ENCODE peak calls at places on chromosomes 1 and 21, in seven cellular contexts. N is thyroid gland, P is ovary, J is sigmoid colon, Z is stomach, V is body of pancreas, D is left ventricle myocardium inferior. C is an unnamed sample. For H3K4me1, the result is how much of the 10 kb centered on the place peaks cover.

GRCh38 chr1:248852548-248852947 is 6.3 kb downstream of the ZNF692 start:
- DNase-seq in N (no peak), P (no peak), J (no peak), Z (no peak), V (no peak), D (no peak), C (no peak)

GRCh38 chr1:40531381-40532061 is at the start of gene ZNF684:
- DNase-seq in N (peak), P (peak), J (peak), Z (peak), V (peak), D (peak), C (peak)

GRCh38 chr1:199029855-199030254 is 391.0 kb downstream of the PTPRC start:
- DNase-seq in N (no peak), P (no peak), J (no peak), Z (no peak), V (no peak), D (no peak), C (no peak)

GRCh38 chr21:18275740-18276139 is 31.1 kb downstream of the CHODL start:
- DNase-seq in N (no peak), P (no peak), J (no peak), Z (no peak), V (no peak), D (no peak), C (no peak)

GRCh38 chr21:31606081-31606874 is 53.2 kb upstream of the SOD1 start:
- DNase-seq in N (no peak), P (no peak), J (no peak), Z (no peak), V (no peak), D (no peak), C (no peak)

GRCh38 chr1:51329443-51330325 is 678 bp downstream of the TTC39A start:
- DNase-seq in N (peak), P (no peak), J (peak), Z (peak), V (peak), D (peak), C (peak)

GRCh38 chr1:151145158-151146071 is 1.0 kb downstream of the SEMA6C start:
- DNase-seq in N (peak), P (peak), J (peak), Z (no peak), V (no peak), D (peak), C (peak)

GRCh38 chr1:182784556-182785171 is 4.9 kb upstream of the NPL start:
- DNase-seq in N (peak), P (no peak), J (no peak), Z (no peak), V (no peak), D (no peak), C (no peak)

GRCh38 chr1:50667272-50667671 is 244.0 kb upstream of the DMRTA2 start:
- DNase-seq in N (peak), P (no peak), J (no peak), Z (no peak), V (no peak), D (no peak), C (no peak)

GRCh38 chr1:119390499-119390898 is 21.9 kb downstream of the HAO2 start:
- DNase-seq in N (no peak), P (no peak), J (no peak), Z (no peak), V (no peak), D (no peak), C (no peak)

GRCh38 chr1:69913967-69914366 is 291.4 kb downstream of the LRRC40 start:
- DNase-seq in N (no peak), P (no peak), J (no peak), Z (no peak), V (no peak), D (no peak), C (no peak)

GRCh38 chr1:16007671-16008341 is 3.8 kb downstream of the SRARP start:
- DNase-seq in N (no peak), P (no peak), J (no peak), Z (no peak), V (no peak), D (no peak), C (no peak)

GRCh38 chr1:208089971-208090755 is 154.0 kb downstream of the PLXNA2 start:
- DNase-seq in N (peak), P (peak), J (peak), Z (no peak), V (no peak), D (peak), C (no peak)

GRCh38 chr1:94095112-94095637 is 25.8 kb downstream of the ABCA4 start:
- DNase-seq in N (peak), P (peak), J (peak), Z (peak), V (peak), D (peak), C (no peak)

GRCh38 chr1:84365225-84366221 is 32.8 kb upstream of the DNASE2B start:
- DNase-seq in N (no peak), P (no peak), J (no peak), Z (no peak), V (peak), D (no peak), C (no peak)

GRCh38 chr1:6603851-6604558 is 1.3 kb upstream of the KLHL21 start:
- DNase-seq in N (peak), P (peak), J (peak), Z (peak), V (peak), D (peak), C (peak)

GRCh38 chr1:178572604-178573003 is 59.7 kb downstream of the TEX35 start:
- DNase-seq in N (no peak), P (no peak), J (no peak), Z (no peak), V (no peak), D (no peak), C (no peak)

GRCh38 chr21:41362605-41363369 is 960 bp downstream of the MX2 start:
- DNase-seq in N (no peak), P (no peak), J (no peak), Z (no peak), V (no peak), D (no peak), C (no peak)

GRCh38 chr21:19607983-19608668 is 1204.5 kb upstream of the TMPRSS15 start:
- DNase-seq in N (no peak), P (no peak), J (no peak), Z (no peak), V (peak), D (no peak), C (no peak)

GRCh38 chr1:23129846-23130245 is 38.8 kb downstream of the LUZP1 start:
- DNase-seq in N (no peak), P (no peak), J (no peak), Z (no peak), V (no peak), D (no peak), C (no peak)

GRCh38 chr1:20398744-20399143 is 87.3 kb downstream of the CAMK2N1 start:
- DNase-seq in N (no peak), P (no peak), J (no peak), Z (no peak), V (no peak), D (no peak), C (no peak)

GRCh38 chr1:119275145-119275929 is 93.2 kb upstream of the HAO2 start:
- DNase-seq in N (peak), P (peak), J (no peak), Z (peak), V (peak), D (no peak), C (no peak)

GRCh38 chr1:40312238-40313205 is 4.6 kb downstream of the COL9A2 start:
- DNase-seq in N (no peak), P (peak), J (no peak), Z (peak), V (no peak), D (peak), C (no peak)

GRCh38 chr21:41834926-41835663 is 44.0 kb downstream of the PRDM15 start:
- DNase-seq in N (no peak), P (no peak), J (peak), Z (no peak), V (no peak), D (no peak), C (peak)

GRCh38 chr21:45481566-45481965 is 60.7 kb downstream of the SLC19A1 start:
- DNase-seq in N (no peak), P (no peak), J (no peak), Z (no peak), V (no peak), D (no peak), C (no peak)

GRCh38 chr21:33202464-33203363 is 27.0 kb upstream of the IFNAR2 start:
- DNase-seq in N (no peak), P (no peak), J (no peak), Z (no peak), V (no peak), D (no peak), C (no peak)

GRCh38 chr1:23634840-23635642 is 56.6 kb upstream of the RPL11 start:
- DNase-seq in N (peak), P (peak), J (peak), Z (peak), V (peak), D (peak), C (no peak)

GRCh38 chr1:89637496-89637895 is 4.6 kb downstream of the LRRC8C start:
- DNase-seq in N (no peak), P (no peak), J (no peak), Z (no peak), V (no peak), D (no peak), C (no peak)

GRCh38 chr1:216904457-216904856 is 181.2 kb upstream of the ESRRG start:
- DNase-seq in N (no peak), P (no peak), J (no peak), Z (no peak), V (no peak), D (no peak), C (no peak)

GRCh38 chr1:24970926-24971530 is 41.0 kb upstream of the RUNX3 start:
- DNase-seq in N (no peak), P (no peak), J (no peak), Z (no peak), V (no peak), D (no peak), C (no peak)

GRCh38 chr1:46983416-46983815 is 40.1 kb upstream of the CYP4X1 start:
- DNase-seq in N (no peak), P (no peak), J (no peak), Z (no peak), V (no peak), D (no peak), C (no peak)

GRCh38 chr1:198771562-198772153 is 132.8 kb downstream of the PTPRC start:
- DNase-seq in N (no peak), P (no peak), J (no peak), Z (no peak), V (no peak), D (no peak), C (no peak)

GRCh38 chr1:18058522-18058921 is 49.1 kb upstream of the IGSF21 start:
- DNase-seq in N (no peak), P (no peak), J (no peak), Z (no peak), V (no peak), D (no peak), C (no peak)

GRCh38 chr1:73593379-73593778 is 604.6 kb downstream of the LRRIQ3 start:
- DNase-seq in N (peak), P (peak), J (no peak), Z (peak), V (peak), D (no peak), C (no peak)

GRCh38 chr1:58515794-58516401 is 30.6 kb downstream of the OMA1 start:
- DNase-seq in N (peak), P (peak), J (peak), Z (peak), V (peak), D (no peak), C (no peak)

GRCh38 chr1:185965870-185966269 is 231.7 kb downstream of the HMCN1 start:
- DNase-seq in N (no peak), P (no peak), J (no peak), Z (no peak), V (no peak), D (no peak), C (no peak)

GRCh38 chr1:162389021-162389818 is 7.7 kb downstream of the C1orf226 start:
- DNase-seq in N (no peak), P (no peak), J (no peak), Z (no peak), V (no peak), D (no peak), C (no peak)

GRCh38 chr1:10696977-10697376 is 99.5 kb downstream of the CASZ1 start:
- DNase-seq in N (no peak), P (no peak), J (no peak), Z (no peak), V (no peak), D (no peak), C (no peak)

GRCh38 chr1:176789571-176790090 is 326.7 kb downstream of the PAPPA2 start:
- DNase-seq in N (peak), P (no peak), J (no peak), Z (no peak), V (no peak), D (no peak), C (no peak)

DNA sequence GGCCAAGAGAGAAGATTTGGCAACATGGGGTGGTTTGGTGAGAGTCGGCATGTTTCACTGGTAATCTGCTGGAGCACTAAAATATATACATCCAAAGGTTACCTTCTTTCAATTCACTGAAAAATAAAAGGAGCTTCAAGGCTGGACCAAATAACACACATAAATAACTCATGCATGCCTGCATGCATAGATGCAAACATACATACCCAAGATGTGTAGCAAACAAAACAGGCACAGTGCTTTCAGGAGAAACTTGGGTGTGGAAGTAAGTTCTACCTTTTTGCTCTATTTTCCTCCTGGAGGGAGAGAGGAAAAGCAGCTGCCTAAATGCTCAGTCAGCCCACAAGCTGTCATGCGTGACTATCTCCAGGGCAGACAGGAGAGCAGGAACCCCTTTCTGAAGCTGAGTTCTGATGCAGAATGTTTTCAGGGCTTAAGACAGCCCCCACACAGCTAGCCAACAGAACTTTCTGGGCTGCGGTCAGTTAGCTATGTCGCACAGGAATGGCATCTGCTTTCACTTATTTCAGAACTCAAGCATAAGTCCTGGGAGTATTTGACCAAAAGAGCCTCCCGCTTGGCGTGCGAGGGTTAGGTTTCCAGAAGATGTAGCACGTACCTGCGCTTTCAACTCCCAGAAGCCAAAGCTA is 166.2 kb downstream of the TOMM20 start:
- DNase-seq in N (peak), P (no peak), J (peak), Z (no peak), V (peak), D (no peak), C (no peak)
- H3K4me3 ChIP-seq in N (no peak), P (no peak), J (no peak), Z (no peak), V (no peak), D (peak), C (no peak)

DNA sequence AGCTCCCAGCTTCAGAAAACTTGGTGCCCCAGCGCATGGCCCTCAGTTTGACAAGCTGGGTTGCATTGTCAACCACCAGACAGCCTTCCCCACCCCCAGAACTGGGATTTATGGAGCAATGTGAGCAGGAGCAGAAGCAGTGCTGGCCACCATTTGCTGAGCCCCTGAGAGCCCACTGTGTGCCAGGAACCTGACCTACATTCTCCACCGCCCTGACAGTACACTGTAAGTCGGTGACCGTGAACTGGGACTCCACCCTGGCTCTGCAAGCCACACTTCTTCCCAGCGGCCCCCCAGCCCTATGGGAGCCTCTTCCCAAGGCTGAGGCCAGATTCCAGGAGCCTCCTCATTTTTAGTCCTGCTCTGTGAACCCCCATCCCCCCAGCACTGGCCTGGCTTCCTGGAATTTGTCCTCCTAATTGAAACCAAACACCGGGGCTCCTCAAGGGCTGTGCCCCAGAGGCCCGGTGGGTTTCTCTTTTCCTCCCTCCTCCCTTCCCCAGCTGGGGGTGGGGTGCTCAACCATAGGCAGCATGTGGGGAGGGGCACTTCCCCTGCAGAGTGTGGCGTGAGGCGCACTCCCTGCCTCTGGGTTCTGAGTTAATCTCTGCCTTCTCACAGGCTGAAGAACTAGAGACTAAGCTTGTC is 67.7 kb upstream of the ACOT11 start:
- DNase-seq in N (no peak), P (no peak), J (no peak), Z (no peak), V (no peak), D (no peak), C (no peak)
- H3K27ac ChIP-seq in N (no peak), P (peak), J (no peak), Z (no peak), V (no peak), D (no peak), C (no peak)

DNA sequence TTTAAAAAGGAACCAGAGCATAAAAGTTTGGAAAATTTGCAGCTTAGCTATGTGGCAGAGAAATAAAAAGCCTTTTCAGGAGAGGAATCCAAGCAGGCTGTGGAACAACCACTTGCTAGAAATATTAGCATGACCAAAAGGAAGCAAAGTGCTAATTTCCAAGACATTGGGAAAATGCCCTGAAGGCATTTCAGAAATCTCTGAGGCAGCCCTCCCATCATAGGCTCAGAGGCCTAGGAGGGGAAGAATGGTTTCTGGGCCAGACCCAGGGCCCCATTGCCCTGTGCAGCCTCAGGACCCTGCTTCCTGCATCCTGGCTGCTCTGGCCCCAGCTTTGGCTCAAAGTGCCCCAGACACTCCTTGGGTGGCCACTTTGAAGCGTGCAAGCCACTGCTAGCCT is 56.8 kb downstream of the TENT5C start:
- DNase-seq in N (no peak), P (no peak), J (no peak), Z (no peak), V (no peak), D (no peak), C (no peak)
- H3K4me1 ChIP-seq in N (under half), P (under half), J (under half), Z (under half), V (under half), D (under half), C (under half)

DNA sequence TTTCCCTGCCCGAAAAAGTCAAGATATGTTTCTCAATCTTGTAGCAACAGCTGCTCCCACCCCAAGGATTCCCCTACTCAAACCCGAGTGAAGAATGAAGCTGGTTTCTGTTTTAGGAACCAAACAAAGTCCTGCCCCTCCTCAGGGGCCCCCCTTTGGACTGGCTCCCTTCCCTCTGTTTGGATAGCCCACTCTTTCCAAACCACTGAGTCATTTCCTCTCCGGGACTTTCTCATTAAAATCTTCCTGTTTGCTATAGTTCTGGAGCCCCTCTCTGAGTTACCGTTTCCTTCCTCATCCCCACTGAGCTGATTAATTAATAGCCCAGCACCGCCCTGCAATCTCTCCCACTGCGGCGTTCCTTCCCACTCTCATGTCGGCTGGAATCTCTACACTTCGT is 101.0 kb downstream of the TSEN15 start:
- DNase-seq in N (peak), P (peak), J (no peak), Z (no peak), V (no peak), D (peak), C (no peak)
- H3K4me3 ChIP-seq in N (no peak), P (peak), J (peak), Z (peak), V (no peak), D (peak), C (peak)